ENCODE peak calls at places on chromosomes 11 and 22, in eight cellular contexts. C, B, G, O, E, D, Q and P are unnamed samples.

GRCh38 chr11:50246183-50246582 is 213.5 kb downstream of the OR4C45 start:
- DNase-seq in C (no peak), B (no peak), G (no peak), O (no peak), E (no peak), D (no peak), Q (no peak), P (no peak)

GRCh38 chr11:78535920-78536319 is 38.7 kb downstream of the NARS2 start:
- DNase-seq in C (no peak), B (no peak), G (no peak), O (peak), E (no peak), D (no peak), Q (no peak), P (no peak)

GRCh38 chr11:130671801-130672700 is 223.6 kb downstream of the ADAMTS15 start:
- DNase-seq in C (peak), B (no peak), G (no peak), O (peak), E (no peak), D (peak), Q (peak), P (peak)

GRCh38 chr11:18371279-18371678 is 23.1 kb upstream of the LDHA start:
- DNase-seq in C (no peak), B (no peak), G (no peak), O (no peak), E (no peak), D (no peak), Q (peak), P (no peak)

GRCh38 chr22:17783773-17784480 is 9.7 kb upstream of the BID start:
- DNase-seq in C (no peak), B (no peak), G (no peak), O (no peak), E (no peak), D (no peak), Q (no peak), P (no peak)

GRCh38 chr11:71252782-71253730 is 679 bp upstream of the SHANK2 start:
- DNase-seq in C (peak), B (peak), G (no peak), O (no peak), E (no peak), D (peak), Q (peak), P (no peak)

GRCh38 chr22:16955081-16955480 is 52.9 kb downstream of the GAB4 start:
- DNase-seq in C (no peak), B (no peak), G (no peak), O (no peak), E (no peak), D (no peak), Q (no peak), P (no peak)

GRCh38 chr11:76162336-76163288 is 43.7 kb downstream of the WNT11 start:
- DNase-seq in C (no peak), B (no peak), G (no peak), O (no peak), E (no peak), D (no peak), Q (no peak), P (no peak)

GRCh38 chr11:123316003-123316402 is 114.1 kb upstream of the GRAMD1B start:
- DNase-seq in C (no peak), B (no peak), G (no peak), O (no peak), E (no peak), D (no peak), Q (peak), P (no peak)

GRCh38 chr11:36306888-36307287 is 10.8 kb downstream of the PRR5L start:
- DNase-seq in C (peak), B (no peak), G (no peak), O (no peak), E (no peak), D (no peak), Q (no peak), P (no peak)

GRCh38 chr11:75465701-75466531 is 32.9 kb upstream of the KLHL35 start:
- DNase-seq in C (no peak), B (no peak), G (no peak), O (no peak), E (no peak), D (peak), Q (peak), P (peak)

GRCh38 chr11:84437129-84438123 is 1151.3 kb upstream of the CCDC90B start:
- DNase-seq in C (peak), B (peak), G (peak), O (no peak), E (no peak), D (no peak), Q (no peak), P (no peak)

GRCh38 chr22:46963672-46964545 is 201.5 kb downstream of the TBC1D22A start:
- DNase-seq in C (no peak), B (no peak), G (no peak), O (no peak), E (no peak), D (no peak), Q (no peak), P (no peak)

GRCh38 chr11:4882543-4882942 is 843 bp downstream of the OR51T1 start:
- DNase-seq in C (no peak), B (no peak), G (no peak), O (no peak), E (no peak), D (no peak), Q (no peak), P (no peak)

GRCh38 chr11:34613462-34614183 is 7.3 kb upstream of the EHF start:
- DNase-seq in C (no peak), B (no peak), G (no peak), O (no peak), E (no peak), D (no peak), Q (no peak), P (no peak)

GRCh38 chr11:6452219-6452618 is 11.4 kb upstream of the HPX start:
- DNase-seq in C (no peak), B (no peak), G (no peak), O (no peak), E (no peak), D (no peak), Q (no peak), P (no peak)

GRCh38 chr11:1279674-1280055 is 29.8 kb downstream of the TOLLIP start:
- DNase-seq in C (no peak), B (no peak), G (no peak), O (no peak), E (no peak), D (no peak), Q (no peak), P (no peak)
- TF ChIP-seq CTCF in C (no peak), B (no peak), G (no peak), O (no peak), E (no peak), D (no peak), Q (no peak), P (no peak)

DNA sequence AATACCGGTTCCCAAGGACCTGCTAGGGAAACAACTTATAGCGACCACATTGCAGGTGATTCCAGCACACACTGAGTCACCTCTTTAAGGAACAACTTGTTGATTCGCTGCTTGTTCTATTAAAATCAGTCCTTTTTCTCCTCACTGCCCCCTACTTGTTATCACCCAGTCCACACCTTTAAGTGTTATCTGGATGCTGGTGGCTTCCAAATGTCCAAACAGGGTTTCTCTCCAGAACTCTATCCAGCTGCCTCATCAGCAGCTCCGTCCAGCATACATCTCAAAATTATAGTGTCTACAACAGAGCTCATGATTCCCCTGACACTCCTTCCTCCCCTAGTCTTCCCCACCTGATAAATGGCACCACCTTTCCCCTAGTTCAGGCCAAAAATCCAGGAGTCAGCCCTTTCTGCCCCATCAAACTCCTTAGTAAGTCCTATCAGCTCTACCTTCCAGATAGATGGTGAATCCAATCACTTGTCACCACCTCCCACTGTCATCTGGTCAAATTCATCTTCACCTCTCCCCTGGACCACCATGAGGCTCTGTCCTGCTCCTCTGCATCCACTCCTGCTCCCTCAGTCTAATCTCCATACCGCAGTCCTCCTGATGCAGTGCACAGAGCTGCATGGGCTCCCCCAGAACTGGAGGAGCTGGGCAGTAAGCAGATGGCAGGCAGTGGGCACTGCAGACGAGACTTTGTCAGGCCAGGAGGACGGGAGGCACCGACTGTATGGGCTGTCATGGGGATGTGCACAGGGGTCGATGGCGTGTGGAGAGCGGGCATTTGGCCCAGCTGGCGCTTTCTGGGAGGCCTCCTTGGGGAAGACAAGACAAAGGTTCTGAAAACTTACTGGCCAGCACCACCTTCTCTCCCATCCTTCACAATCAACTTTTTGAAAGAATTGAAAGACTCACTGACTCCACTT is 19.3 kb downstream of the IL10RA start:
- DNase-seq in C (no peak), B (no peak), G (no peak), O (no peak), E (no peak), D (no peak), Q (no peak), P (no peak)
- TF ChIP-seq CTCF in C (no peak), B (no peak), G (no peak), O (no peak), E (no peak), D (no peak), Q (no peak), P (no peak)

GRCh38 chr11:59097113-59097708 is 9.8 kb upstream of the FAM111B start:
- DNase-seq in C (peak), B (peak), G (no peak), O (peak), E (peak), D (peak), Q (peak), P (no peak)

GRCh38 chr11:59106363-59107336 is at the start of gene FAM111B:
- DNase-seq in C (peak), B (peak), G (peak), O (peak), E (peak), D (peak), Q (peak), P (peak)

DNA sequence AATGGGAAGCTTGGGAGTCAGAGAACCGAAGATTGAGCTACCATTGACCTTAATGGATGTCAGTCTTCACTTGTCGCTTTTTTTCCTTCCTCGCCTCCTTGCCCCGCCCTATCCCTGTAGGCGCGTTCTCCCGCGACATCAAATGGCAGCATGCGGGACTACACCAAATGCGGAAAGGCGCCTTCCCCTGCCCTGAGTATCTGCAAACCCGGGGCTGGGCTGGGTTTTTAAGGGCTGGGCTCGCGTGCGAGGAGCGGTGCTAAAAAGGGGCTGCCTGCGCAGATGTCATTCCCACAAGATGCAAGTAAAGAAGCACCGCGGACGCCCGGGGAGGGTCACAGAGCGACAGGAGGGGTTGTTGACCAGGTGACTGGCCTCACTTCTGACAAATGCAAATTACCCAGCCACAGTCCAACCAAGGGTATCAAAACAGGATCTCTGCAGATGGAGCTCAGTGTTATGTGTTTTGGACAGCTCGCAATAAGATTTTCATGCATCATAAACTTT is 4.7 kb upstream of the FAM111B start:
- DNase-seq in C (peak), B (peak), G (peak), O (no peak), E (no peak), D (no peak), Q (peak), P (no peak)
- TF ChIP-seq CTCF in C (peak), B (peak), G (peak), O (peak), E (peak), D (peak), Q (peak), P (peak)

GRCh38 chr22:30556388-30556787 is 9.8 kb upstream of the SEC14L6 start:
- DNase-seq in C (peak), B (no peak), G (no peak), O (no peak), E (no peak), D (no peak), Q (no peak), P (no peak)
- TF ChIP-seq CTCF in C (peak), B (no peak), G (no peak), O (no peak), E (no peak), D (no peak), Q (peak), P (peak)

DNA sequence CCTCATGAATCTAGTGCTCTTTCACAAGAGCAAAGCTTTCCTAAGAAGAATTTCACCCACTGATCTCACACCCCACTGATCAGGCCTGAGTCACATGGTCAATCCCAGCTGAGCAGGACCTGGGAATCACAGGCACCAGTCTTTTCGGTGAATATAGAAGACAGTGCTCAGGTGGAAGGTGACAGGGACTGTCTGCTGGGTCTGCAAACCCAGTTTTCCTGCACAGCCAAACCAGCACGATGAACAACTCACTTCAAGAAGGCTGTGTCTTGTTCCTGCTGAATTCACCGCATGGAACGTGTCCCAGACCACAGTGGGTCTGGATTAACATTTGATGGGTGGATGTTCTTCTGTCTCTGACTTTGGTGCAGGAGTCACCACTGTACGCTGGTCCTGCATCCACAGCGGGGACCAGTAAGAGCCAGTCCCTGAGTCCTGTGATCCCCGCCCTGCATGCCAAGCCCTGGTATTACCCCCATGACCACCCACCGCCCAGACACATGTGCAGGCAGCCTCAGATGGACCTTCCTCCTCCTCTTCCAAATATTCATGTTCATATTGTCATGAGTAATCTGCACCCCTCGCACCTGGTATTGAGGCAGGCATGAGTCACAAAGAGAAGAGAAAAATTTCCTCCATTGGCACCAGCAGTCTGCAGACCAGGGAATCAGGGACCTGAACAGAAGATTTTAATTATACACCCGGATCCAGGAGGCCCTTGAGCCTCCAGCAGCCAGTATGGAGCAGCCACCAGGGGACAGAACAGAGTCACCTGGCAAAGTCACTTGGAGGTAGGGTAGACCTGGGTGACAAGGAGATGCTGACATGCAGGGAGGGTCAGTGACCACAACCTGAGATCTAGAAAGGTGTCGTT is 8.6 kb upstream of the IGLL5 start:
- DNase-seq in C (no peak), B (no peak), G (no peak), O (no peak), E (no peak), D (no peak), Q (no peak), P (no peak)
- TF ChIP-seq CTCF in C (no peak), B (no peak), G (no peak), O (no peak), E (peak), D (no peak), Q (no peak), P (peak)

GRCh38 chr22:39530692-39531331 is 1.7 kb downstream of the RPS19BP1 start:
- DNase-seq in C (no peak), B (no peak), G (no peak), O (no peak), E (no peak), D (no peak), Q (peak), P (no peak)
- TF ChIP-seq CTCF in C (no peak), B (no peak), G (peak), O (peak), E (no peak), D (peak), Q (peak), P (peak)

DNA sequence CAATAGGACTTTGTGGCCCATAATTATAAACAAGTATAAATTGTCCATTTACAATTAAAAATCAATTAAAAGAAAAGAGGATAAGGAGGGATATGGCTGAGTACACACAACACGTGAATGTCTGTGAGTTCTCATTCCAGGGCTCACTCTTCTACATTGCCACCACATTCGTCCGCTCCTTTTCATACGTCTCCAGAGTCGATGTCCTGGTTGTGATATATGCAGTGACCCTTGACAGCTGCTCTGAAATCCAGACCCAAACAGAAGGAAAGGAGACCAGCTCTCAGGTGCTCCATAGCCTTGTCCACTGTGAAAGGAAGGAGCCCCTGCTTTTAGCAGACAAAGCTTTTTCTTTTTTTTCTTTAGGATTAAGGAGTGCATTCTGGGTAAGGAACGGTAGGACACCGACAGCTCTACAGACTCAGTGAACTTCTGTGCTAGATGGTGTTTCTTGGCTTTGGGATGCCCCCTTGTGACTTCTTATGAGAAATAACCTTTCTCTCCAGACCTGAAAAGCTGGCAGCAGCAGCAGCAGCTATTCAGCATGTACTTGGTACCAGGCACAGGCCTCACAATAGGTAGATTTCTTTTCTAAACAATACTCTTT is 19.7 kb upstream of the DNAJB13 start:
- DNase-seq in C (peak), B (no peak), G (no peak), O (peak), E (peak), D (peak), Q (peak), P (peak)
- TF ChIP-seq CTCF in C (peak), B (peak), G (peak), O (peak), E (peak), D (peak), Q (peak), P (peak)

GRCh38 chr11:95089620-95090542 is at the start of gene ENDOD1:
- DNase-seq in C (peak), B (peak), G (peak), O (no peak), E (no peak), D (peak), Q (peak), P (no peak)
- TF ChIP-seq CTCF in C (no peak), B (no peak), G (peak), O (peak), E (no peak), D (peak), Q (peak), P (peak)

DNA sequence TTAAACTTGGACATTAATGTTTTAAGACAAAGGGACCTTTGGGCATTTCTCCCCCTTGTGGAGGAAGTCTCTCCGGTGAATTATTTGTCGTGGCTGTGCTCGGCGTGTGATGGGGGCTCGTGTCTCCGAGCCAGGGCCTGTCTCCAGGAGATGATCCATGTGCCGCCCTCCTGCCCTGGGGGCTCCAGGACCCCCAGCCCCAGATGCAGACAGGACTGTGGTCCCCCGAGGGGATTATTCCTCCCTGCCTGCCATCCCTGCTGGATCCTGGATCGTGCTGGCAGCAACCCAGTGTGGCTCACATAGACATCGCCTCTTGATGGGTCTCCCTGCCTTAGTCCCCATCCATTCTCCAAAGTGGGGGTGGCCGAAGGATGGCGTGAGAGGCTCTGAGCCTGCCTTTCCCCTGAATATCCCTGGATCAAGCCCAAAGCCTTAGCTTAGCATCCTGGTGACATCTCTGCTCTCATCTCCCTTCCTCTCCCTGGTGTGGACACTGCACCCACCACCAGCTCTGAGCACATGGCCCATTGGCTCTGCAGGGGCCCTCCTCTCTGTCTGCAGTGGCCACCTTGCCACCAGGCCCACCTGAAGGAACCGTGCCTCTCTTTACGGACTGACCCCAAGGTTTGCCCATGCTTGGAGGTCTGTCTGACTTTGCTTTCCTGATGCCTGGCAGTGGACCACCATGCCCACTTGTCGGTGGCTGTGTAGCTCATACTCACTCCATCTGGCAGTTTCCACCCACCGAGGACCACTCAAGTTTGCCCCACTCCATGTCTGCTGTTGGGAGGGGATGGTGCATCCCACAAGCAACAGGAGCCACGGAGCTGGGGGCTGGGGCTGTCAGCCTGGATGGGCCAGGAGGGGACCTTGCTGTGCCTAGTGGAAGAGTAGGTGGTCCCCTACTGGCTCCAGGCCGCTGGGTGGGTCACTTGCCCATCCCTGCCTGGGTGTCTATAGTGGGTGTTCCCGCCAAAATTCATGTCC is 56.7 kb downstream of the SMIM38 start:
- DNase-seq in C (no peak), B (peak), G (no peak), O (no peak), E (no peak), D (no peak), Q (no peak), P (no peak)
- TF ChIP-seq CTCF in C (peak), B (no peak), G (peak), O (peak), E (no peak), D (peak), Q (peak), P (peak)